ENCODE peak calls at places on chromosomes 3 and 15, in nine cellular contexts. V is GF-D8; D is stimulated activated CD8-positive, alpha-beta memory T cell treated with anti-CD3 and anti-CD28 coated beads, Interleukin-12 subunit alpha, Interleukin-12 subunit beta, amount 100 ng/mL, for 1 hour; B is GM13976; A is mucosa of descending colon; K is GM03348; H is HS-5; S is pons; Y is Daoy. I is an unnamed sample.

GRCh38 chr3:34260266-34260990 is 462.0 kb downstream of the PDCD6IP start:
- DNase-seq in V (no peak), S (peak), B (peak), H (peak), K (peak), D (no peak), Y (peak), A (peak), I (peak)

GRCh38 chr3:57086201-57086600 is 25.7 kb downstream of the SPATA12 start:
- DNase-seq in V (no peak), H (no peak), B (no peak), S (peak), K (no peak), A (no peak), D (no peak), Y (no peak), I (no peak)

GRCh38 chr15:29788433-29789034 is 33.7 kb downstream of the TJP1 start:
- DNase-seq in S (no peak), B (no peak), K (peak), A (no peak), Y (no peak), H (no peak), D (no peak), V (no peak), I (no peak)

GRCh38 chr3:36965440-36965839 is 20.6 kb upstream of the TRANK1 start:
- DNase-seq in V (no peak), A (no peak), S (no peak), Y (no peak), H (no peak), D (no peak), B (no peak), K (no peak), I (no peak)

GRCh38 chr15:75368689-75369239 is 357 bp upstream of the MAN2C1 start:
- DNase-seq in Y (no peak), A (no peak), K (no peak), S (no peak), B (peak), D (no peak), H (no peak), V (no peak), I (no peak)

GRCh38 chr3:53350652-53351051 is 3.3 kb upstream of the DCP1A start:
- DNase-seq in Y (peak), A (no peak), H (no peak), B (peak), D (no peak), S (peak), V (peak), K (no peak), I (no peak)

GRCh38 chr3:40109641-40110490 is 199.6 kb upstream of the EIF1B start:
- DNase-seq in K (peak), A (no peak), Y (no peak), H (no peak), D (no peak), V (no peak), B (no peak), S (no peak), I (no peak)

GRCh38 chr3:193905993-193906396 is 230.0 kb upstream of the HES1 start:
- DNase-seq in S (no peak), A (peak), H (no peak), V (peak), D (no peak), K (peak), Y (peak), B (no peak), I (no peak)

GRCh38 chr15:69525543-69525942 is 72.9 kb downstream of the RPLP1 start:
- DNase-seq in S (no peak), D (no peak), Y (no peak), A (no peak), K (no peak), B (no peak), H (no peak), V (no peak), I (no peak)

GRCh38 chr3:71940523-71940922 is 155.6 kb upstream of the PROK2 start:
- DNase-seq in V (no peak), D (no peak), K (no peak), Y (no peak), H (no peak), B (no peak), S (no peak), A (no peak), I (no peak)

GRCh38 chr3:130963878-130964277 is 62.7 kb downstream of the ASTE1 start:
- DNase-seq in S (peak), Y (peak), K (peak), V (no peak), A (no peak), D (no peak), H (peak), B (no peak), I (no peak)

GRCh38 chr3:126102530-126102951 is 18.6 kb upstream of the SLC41A3 start:
- DNase-seq in D (no peak), K (peak), Y (no peak), H (no peak), S (no peak), B (peak), V (no peak), A (peak), I (no peak)

GRCh38 chr3:74129611-74130010 is 484.8 kb downstream of the CNTN3 start:
- DNase-seq in D (no peak), K (no peak), Y (no peak), H (no peak), B (no peak), V (no peak), A (no peak), S (no peak), I (no peak)

GRCh38 chr15:61155741-61156700 is 73.1 kb downstream of the RORA start:
- DNase-seq in D (no peak), B (no peak), K (peak), A (no peak), Y (peak), H (peak), S (no peak), V (no peak), I (no peak)

GRCh38 chr3:8529197-8529637 is 27.6 kb downstream of the LMCD1 start:
- DNase-seq in Y (no peak), A (no peak), D (no peak), V (no peak), K (peak), S (peak), H (no peak), B (no peak), I (no peak)

GRCh38 chr3:194731496-194732073 is 45.9 kb downstream of the FAM43A start:
- DNase-seq in V (no peak), D (no peak), Y (no peak), S (no peak), A (no peak), K (no peak), B (no peak), H (no peak), I (no peak)

GRCh38 chr15:70748281-70748747 is 15.0 kb downstream of the UACA start:
- DNase-seq in V (no peak), A (no peak), H (no peak), S (peak), K (peak), Y (no peak), D (no peak), B (no peak), I (no peak)

GRCh38 chr3:18385706-18386105 is 39.4 kb downstream of the SATB1 start:
- DNase-seq in A (no peak), H (no peak), K (no peak), B (no peak), V (no peak), Y (no peak), S (no peak), D (no peak), I (no peak)

GRCh38 chr3:141399979-141400971 is 32.0 kb downstream of the ZBTB38 start:
- DNase-seq in D (no peak), S (peak), Y (no peak), H (no peak), K (peak), V (no peak), A (no peak), B (no peak), I (no peak)

GRCh38 chr15:61038387-61038786 is 190.7 kb downstream of the RORA start:
- DNase-seq in D (no peak), H (no peak), K (no peak), S (no peak), V (no peak), Y (no peak), A (no peak), B (no peak), I (no peak)

GRCh38 chr3:69417541-69418078 is 31.7 kb upstream of the FRMD4B start:
- DNase-seq in B (no peak), K (no peak), H (no peak), S (no peak), D (no peak), A (no peak), V (no peak), Y (no peak), I (no peak)

GRCh38 chr3:36729204-36730056 is 34.9 kb downstream of the DCLK3 start:
- DNase-seq in S (peak), D (no peak), K (peak), B (peak), Y (peak), V (no peak), H (peak), A (no peak), I (no peak)

GRCh38 chr3:14319654-14320182 is 82.7 kb upstream of the SLC6A6 start:
- DNase-seq in H (peak), Y (peak), D (no peak), V (peak), B (peak), S (no peak), A (no peak), K (peak), I (no peak)

GRCh38 chr3:185009650-185010049 is 143.2 kb downstream of the C3orf70 start:
- DNase-seq in B (no peak), Y (no peak), K (no peak), S (no peak), V (no peak), A (no peak), H (no peak), D (no peak), I (no peak)

GRCh38 chr3:181915556-181915955 is 203.8 kb downstream of the SOX2 start:
- DNase-seq in Y (no peak), S (no peak), K (no peak), H (no peak), V (no peak), A (no peak), B (no peak), D (no peak), I (no peak)

GRCh38 chr15:92510163-92510882 is 116.6 kb downstream of the ST8SIA2 start:
- DNase-seq in D (no peak), K (no peak), S (no peak), B (no peak), V (no peak), H (no peak), Y (peak), A (no peak), I (no peak)

GRCh38 chr15:100516592-100517489 is 11.9 kb downstream of the CERS3 start:
- DNase-seq in D (no peak), H (no peak), V (no peak), K (no peak), B (no peak), A (no peak), S (no peak), Y (no peak), I (peak)

GRCh38 chr15:70863450-70864218 is 9.7 kb upstream of the LARP6 start:
- DNase-seq in B (no peak), V (no peak), A (no peak), D (no peak), S (peak), H (no peak), Y (peak), K (peak), I (no peak)

GRCh38 chr15:57540736-57541135 is 51.0 kb upstream of the MYZAP start:
- DNase-seq in S (no peak), D (no peak), H (no peak), Y (no peak), A (no peak), K (no peak), V (no peak), B (peak), I (no peak)

GRCh38 chr3:180457238-180457637 is 144.7 kb upstream of the TTC14 start:
- DNase-seq in Y (no peak), V (no peak), B (no peak), H (no peak), K (no peak), D (no peak), A (no peak), S (no peak), I (no peak)

GRCh38 chr15:68618339-68619302 is 39.8 kb downstream of the CORO2B start:
- DNase-seq in A (no peak), V (no peak), H (peak), K (peak), Y (no peak), D (no peak), S (peak), B (no peak), I (no peak)

GRCh38 chr3:23762214-23763039 is 43.3 kb upstream of the UBE2E1 start:
- DNase-seq in S (no peak), Y (no peak), V (no peak), B (peak), K (peak), D (no peak), A (no peak), H (no peak), I (no peak)

GRCh38 chr3:46845860-46846623 is 17.2 kb downstream of the MYL3 start:
- DNase-seq in B (peak), D (peak), H (peak), K (peak), A (peak), S (peak), V (peak), Y (peak), I (peak)

GRCh38 chr15:76823903-76824302 is 81.2 kb downstream of the SCAPER start:
- DNase-seq in K (no peak), A (no peak), V (no peak), B (no peak), H (no peak), Y (no peak), S (no peak), D (no peak), I (no peak)

GRCh38 chr3:901953-902778 is 190.7 kb upstream of the CNTN6 start:
- DNase-seq in Y (no peak), V (no peak), S (no peak), D (no peak), H (no peak), A (no peak), K (peak), B (peak), I (no peak)

GRCh38 chr3:72739521-72740466 is 108.5 kb downstream of the SHQ1 start:
- DNase-seq in A (peak), K (no peak), B (no peak), S (peak), Y (no peak), H (no peak), D (no peak), V (no peak), I (no peak)

GRCh38 chr15:76756371-76756770 is 148.8 kb downstream of the SCAPER start:
- DNase-seq in Y (no peak), H (no peak), V (no peak), K (no peak), B (no peak), D (no peak), S (no peak), A (no peak), I (no peak)

GRCh38 chr15:65336767-65337435 is 32.4 kb downstream of the RNU5B-1 start:
- DNase-seq in Y (no peak), S (no peak), V (no peak), K (no peak), H (no peak), A (no peak), D (no peak), B (no peak), I (no peak)

GRCh38 chr3:77825045-77825827 is 785.3 kb downstream of the ROBO2 start:
- DNase-seq in H (peak), B (no peak), A (peak), V (no peak), D (no peak), S (no peak), K (no peak), Y (peak), I (no peak)

I was measured in pancreas.